ENCODE peak calls at places on chromosomes 1 and 21, in four cellular contexts. L is body of pancreas, X is HCT116, O is A549. Y is an unnamed sample.

GRCh38 chr1:236472850-236473788 is 50.7 kb upstream of the LGALS8 start:
- DNase-seq in O (no peak), L (no peak), X (no peak), Y (no peak)

GRCh38 chr1:41616563-41616962 is 132.1 kb upstream of the EDN2 start:
- DNase-seq in L (no peak), O (no peak), X (no peak), Y (no peak)

GRCh38 chr21:8993943-8994639 is 1527.3 kb upstream of the TPTE start:
- DNase-seq in L (no peak), O (no peak), X (no peak), Y (no peak)

GRCh38 chr1:208432346-208432745 is 188.2 kb upstream of the PLXNA2 start:
- DNase-seq in L (no peak), O (no peak), X (no peak), Y (no peak)

GRCh38 chr1:67713071-67713806 is 28.2 kb downstream of the GADD45A start:
- DNase-seq in X (peak; percentile 86), L (peak; percentile 35), O (peak; percentile 23), Y (peak; percentile 23)

GRCh38 chr1:114492978-114493377 is 18.0 kb downstream of the TRIM33 start:
- DNase-seq in O (no peak), X (no peak), L (no peak), Y (no peak)

GRCh38 chr1:5830771-5831599 is 161.2 kb downstream of the NPHP4 start:
- DNase-seq in L (peak; percentile 28), O (no peak), X (no peak), Y (peak; percentile 42)

GRCh38 chr1:196877964-196878363 is 9.9 kb upstream of the CFHR4 start:
- DNase-seq in O (peak; percentile 3), L (no peak), X (no peak), Y (no peak)

GRCh38 chr1:44636711-44637589 is 37.3 kb downstream of the TMEM53 start:
- DNase-seq in L (no peak), X (no peak), O (no peak), Y (no peak)

GRCh38 chr1:38487398-38487797 is 372.2 kb downstream of the RRAGC start:
- DNase-seq in L (no peak), X (no peak), O (no peak), Y (no peak)

GRCh38 chr1:37602750-37603694 is 7.3 kb upstream of the GNL2 start:
- DNase-seq in L (peak; percentile 35), X (no peak), O (peak; percentile 56), Y (peak; percentile 61)

GRCh38 chr1:160681067-160681890 is 30.3 kb downstream of the CD48 start:
- DNase-seq in O (peak; percentile 43), L (peak; percentile 41), X (peak; percentile 78), Y (peak; percentile 93)

GRCh38 chr1:152047954-152048640 is 11.3 kb upstream of the S100A11 start:
- DNase-seq in L (peak; percentile 87), X (peak; percentile 99), O (peak; percentile 84), Y (peak; percentile 99)
- TF ChIP-seq POLR2A in L (peak; percentile 45), X (peak; percentile 86), O (peak; percentile 66), Y (peak; percentile 87)

DNA sequence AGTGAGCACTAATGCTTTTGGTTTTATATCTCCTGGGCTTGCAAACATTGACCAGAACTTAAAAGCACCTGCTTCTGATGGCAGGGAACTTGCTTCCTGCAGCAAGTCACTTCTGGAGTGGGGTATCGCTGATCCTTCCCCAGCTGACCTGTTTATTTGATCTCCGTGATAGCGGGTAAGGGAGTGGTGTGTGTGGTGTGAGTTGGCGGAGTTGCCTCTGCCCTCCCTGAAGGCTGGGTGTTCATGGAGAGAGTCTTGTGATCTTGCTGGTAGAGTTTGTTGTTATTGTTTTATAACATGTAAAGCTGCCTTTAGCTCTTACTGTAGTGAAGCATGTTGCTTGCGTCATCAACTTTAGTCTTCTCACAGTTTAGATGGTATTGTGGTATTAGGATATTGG is 3.9 kb downstream of the MFN2 start:
- DNase-seq in L (no peak), X (no peak), O (no peak), Y (no peak)
- H3K4me3 ChIP-seq in L (no peak overlapping the region), X (no peak overlapping the region), O (no peak overlapping the region), Y (no peak overlapping the region)

GRCh38 chr1:14599173-14599754 is 779 bp downstream of the KAZN start:
- DNase-seq in O (no peak), X (no peak), L (no peak), Y (no peak)

GRCh38 chr1:14597343-14598006 is 1.0 kb upstream of the KAZN start:
- DNase-seq in O (no peak), L (no peak), X (no peak), Y (peak; percentile 32)

GRCh38 chr1:14599787-14600186 is 1.3 kb downstream of the KAZN start:
- DNase-seq in L (no peak), X (no peak), O (no peak), Y (no peak)

GRCh38 chr1:14598007-14598497 is 433 bp upstream of the KAZN start:
- DNase-seq in L (no peak), O (no peak), X (no peak), Y (no peak)

DNA sequence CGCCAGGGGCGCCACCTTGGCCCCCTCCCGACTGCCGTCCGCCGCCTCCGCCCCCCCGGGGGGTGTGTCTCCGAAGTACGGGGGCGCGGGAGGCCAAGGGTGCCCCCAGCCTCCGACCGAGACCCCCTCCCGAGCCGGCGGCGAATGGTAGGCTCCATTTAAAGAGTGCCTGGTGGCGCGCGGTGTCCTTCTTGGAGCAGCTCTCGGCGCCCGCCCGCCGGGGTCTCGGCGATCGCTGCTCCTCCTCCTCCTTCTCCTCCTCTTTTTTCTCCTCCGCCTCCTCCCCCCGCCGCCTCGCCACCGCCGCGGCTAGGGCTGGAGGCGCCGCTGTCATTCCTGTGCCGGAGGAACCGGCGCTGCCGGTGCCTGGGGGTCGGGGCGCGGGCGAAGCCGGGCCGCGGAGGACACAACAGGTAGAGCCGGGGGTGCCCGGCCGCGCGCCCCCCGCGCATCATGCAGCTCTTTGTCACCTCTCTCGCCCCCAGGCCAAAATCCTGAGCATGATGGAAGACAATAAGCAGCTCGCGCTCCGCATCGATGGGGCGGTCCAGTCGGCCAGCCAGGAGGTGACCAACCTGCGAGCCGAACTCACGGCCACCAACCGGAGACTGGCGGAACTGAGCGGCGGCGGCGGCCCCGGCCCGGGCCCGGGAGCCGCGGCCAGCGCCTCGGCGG is at the start of gene KAZN:
- DNase-seq in L (peak; percentile 18), O (no peak), X (no peak), Y (no peak)
- TF ChIP-seq CTCF in L (peak; percentile 23), O (no peak), X (no peak), Y (no peak)

GRCh38 chr1:154598871-154599635 is 8.9 kb downstream of the ADAR start:
- DNase-seq in O (no peak), L (no peak), X (no peak), Y (no peak)
- TF ChIP-seq POLR2A in O (no peak), L (no peak), X (no peak), Y (no peak)

DNA sequence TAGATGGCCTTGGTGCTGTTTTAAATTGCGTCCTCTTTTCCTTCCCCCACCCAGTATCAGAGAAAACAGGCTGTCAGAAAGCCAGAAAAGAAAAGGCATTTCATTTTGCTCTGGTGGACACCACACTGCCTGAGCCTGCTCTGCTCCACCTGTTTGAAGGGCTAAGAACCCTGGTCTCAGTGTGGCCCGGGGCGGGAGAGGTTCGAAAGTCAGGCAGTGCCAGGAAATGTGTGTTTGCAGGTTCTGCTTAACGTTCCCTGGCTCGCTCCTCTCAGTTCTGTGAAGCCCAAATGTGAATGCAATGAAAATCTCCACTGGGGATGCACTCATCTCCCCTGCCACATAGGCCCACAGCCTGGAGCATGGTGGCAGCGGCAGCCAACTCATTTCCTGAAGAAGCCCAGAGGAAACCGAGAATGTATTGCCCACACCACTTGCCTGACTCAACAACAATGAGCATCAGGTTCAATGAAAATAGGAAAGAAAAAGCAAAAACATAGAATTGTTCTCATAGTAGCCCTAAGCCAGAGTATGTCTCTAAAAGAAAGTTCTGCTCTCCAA is 134.6 kb downstream of the SDCCAG8 start:
- DNase-seq in L (no peak), X (no peak), O (no peak), Y (no peak)
- H3K4me3 ChIP-seq in L (no peak overlapping the region), X (no peak overlapping the region), O (no peak overlapping the region), Y (no peak overlapping the region)

Y was measured in NB4.